ENCODE peak calls at places on chromosome 13, in nine cellular contexts. G is suprapubic skin, A is mucosa of descending colon, M is left ventricle myocardium inferior, N is foreskin fibroblast, U is lower leg skin, Z is fibroblast of pulmonary artery, V is uterus, W is adrenal gland. P is an unnamed sample.

GRCh38 chr13:48275507-48275906 is 28.0 kb upstream of the RB1 start:
- DNase-seq in W (no peak), N (no peak), A (no peak), V (no peak), U (no peak), M (no peak), Z (no peak), G (no peak), P (no peak)

GRCh38 chr13:109687559-109688448 is 98.6 kb downstream of the IRS2 start:
- DNase-seq in U (no peak), W (no peak), V (no peak), G (no peak), Z (no peak), A (peak; percentile 69), N (no peak), M (no peak), P (no peak)

GRCh38 chr13:80338781-80339577 is 1.9 kb downstream of the SPRY2 start:
- DNase-seq in Z (peak; percentile 87), V (peak; percentile 66), U (peak; percentile 94), W (peak; percentile 85), A (peak; percentile 73), G (peak; percentile 78), M (peak; percentile 76), N (peak; percentile 72), P (peak; percentile 60)

GRCh38 chr13:66765559-66765958 is 464.6 kb downstream of the PCDH9 start:
- DNase-seq in G (no peak), M (no peak), A (no peak), W (no peak), N (no peak), V (no peak), U (no peak), Z (no peak), P (no peak)

GRCh38 chr13:100951031-100951430 is 276.4 kb upstream of the TMTC4 start:
- DNase-seq in M (no peak), G (no peak), V (no peak), U (no peak), Z (no peak), W (no peak), N (no peak), A (no peak), P (no peak)

GRCh38 chr13:72788831-72789230 is 6.9 kb downstream of the PIBF1 start:
- DNase-seq in W (no peak), V (no peak), U (no peak), G (no peak), N (no peak), M (no peak), Z (no peak), A (no peak), P (no peak)

GRCh38 chr13:35953537-35954206 is 177.5 kb downstream of the DCLK1 start:
- DNase-seq in W (peak; percentile 51), G (peak; percentile 90), N (peak; percentile 69), M (peak; percentile 73), A (peak; percentile 30), Z (peak; percentile 96), U (peak; percentile 94), V (peak; percentile 85), P (no peak)

GRCh38 chr13:41691276-41691675 is 233.9 kb downstream of the RGCC start:
- DNase-seq in G (no peak), M (no peak), U (no peak), A (no peak), Z (peak; percentile 74), V (no peak), N (no peak), W (no peak), P (no peak)

GRCh38 chr13:36533806-36534205 is 101.5 kb downstream of the CCNA1 start:
- DNase-seq in A (no peak), N (no peak), U (no peak), G (no peak), V (no peak), W (no peak), M (no peak), Z (peak; percentile 62), P (no peak)

GRCh38 chr13:32001392-32001768 is 30.2 kb upstream of the FRY start:
- DNase-seq in W (peak; percentile 17), G (no peak), V (no peak), Z (peak; percentile 70), A (no peak), M (peak; percentile 51), N (peak; percentile 26), U (no peak), P (no peak)

GRCh38 chr13:61339054-61339621 is 76.5 kb downstream of the PCDH20 start:
- DNase-seq in A (peak; percentile 17), Z (no peak), V (no peak), U (no peak), N (no peak), G (no peak), M (no peak), W (no peak), P (no peak)

GRCh38 chr13:114043421-114044053 is 69.7 kb upstream of the C13orf46 start:
- DNase-seq in W (peak; percentile 79), N (peak; percentile 95), Z (peak; percentile 84), M (peak; percentile 71), A (no peak), U (peak; percentile 93), V (peak; percentile 76), G (peak; percentile 88), P (no peak)

GRCh38 chr13:77543711-77544110 is 8.2 kb downstream of the SCEL start:
- DNase-seq in A (no peak), W (no peak), V (no peak), Z (no peak), G (no peak), M (no peak), N (no peak), U (no peak), P (no peak)

GRCh38 chr13:51465124-51465523 is 12.3 kb upstream of the INTS6 start:
- DNase-seq in A (no peak), V (no peak), Z (no peak), U (no peak), G (no peak), N (no peak), M (no peak), W (no peak), P (no peak)
- H3K4me3 ChIP-seq in A (no peak overlapping the region), V (no peak overlapping the region), Z (no peak overlapping the region), U (no peak overlapping the region), G (no peak overlapping the region), N (no peak overlapping the region), M (no peak overlapping the region), W (no peak overlapping the region), P (no peak overlapping the region)

GRCh38 chr13:45713721-45714120 is 11.6 kb downstream of the CBY2 start:
- DNase-seq in A (no peak), G (no peak), N (no peak), Z (no peak), W (no peak), M (no peak), V (no peak), U (no peak), P (no peak)
- H3K4me3 ChIP-seq in A (no peak overlapping the region), G (no peak overlapping the region), N (no peak overlapping the region), Z (no peak overlapping the region), W (no peak overlapping the region), M (no peak overlapping the region), V (no peak overlapping the region), U (no peak overlapping the region), P (no peak overlapping the region)

GRCh38 chr13:24220086-24220703 is 59.7 kb downstream of the SPATA13 start:
- DNase-seq in U (no peak), W (peak; percentile 68), G (no peak), N (peak; percentile 81), V (no peak), M (no peak), A (no peak), Z (peak; percentile 92), P (no peak)

GRCh38 chr13:24218977-24219376 is 58.5 kb downstream of the SPATA13 start:
- DNase-seq in G (no peak), V (no peak), M (no peak), A (no peak), W (no peak), U (no peak), N (no peak), Z (peak; percentile 37), P (no peak)

GRCh38 chr13:24217601-24218281 is 57.2 kb downstream of the SPATA13 start:
- DNase-seq in U (no peak), G (no peak), Z (peak; percentile 39), V (no peak), M (no peak), W (no peak), N (no peak), A (peak; percentile 82), P (no peak)

GRCh38 chr13:24216176-24216575 is 55.7 kb downstream of the SPATA13 start:
- DNase-seq in W (no peak), M (no peak), N (no peak), A (no peak), G (no peak), U (no peak), Z (no peak), V (no peak), P (no peak)

DNA sequence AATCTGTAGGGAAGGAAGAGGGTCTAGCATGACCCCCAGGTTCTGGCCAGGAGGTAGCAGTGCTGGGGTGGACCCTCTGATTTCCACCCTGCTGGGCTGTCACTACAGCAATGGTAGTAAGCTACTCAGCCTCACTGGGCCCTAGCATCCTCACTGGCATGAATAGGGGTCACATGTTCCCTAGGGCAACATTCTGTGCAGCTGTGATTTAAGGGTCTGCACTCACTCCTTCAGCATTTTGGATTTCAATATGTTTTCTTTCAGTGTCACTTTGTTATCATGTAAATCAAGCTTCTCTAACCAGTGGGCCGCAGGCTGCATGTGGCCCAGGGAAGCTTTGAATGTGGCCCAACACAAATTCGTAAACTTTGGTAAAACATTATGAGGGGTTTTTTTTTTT is 57.8 kb downstream of the SPATA13 start:
- DNase-seq in A (no peak), W (no peak), G (no peak), M (no peak), U (no peak), Z (no peak), V (no peak), N (no peak), P (no peak)
- H3K4me3 ChIP-seq in A (no peak overlapping the region), W (no peak overlapping the region), G (no peak overlapping the region), M (no peak overlapping the region), U (no peak overlapping the region), Z (no peak overlapping the region), V (no peak overlapping the region), N (no peak overlapping the region), P (no peak overlapping the region)

GRCh38 chr13:112583592-112584277 is 4.2 kb downstream of the TUBGCP3 start:
- DNase-seq in Z (no peak), N (no peak), A (no peak), M (peak; percentile 34), W (no peak), G (no peak), V (no peak), U (no peak), P (no peak)
- H3K4me3 ChIP-seq in Z (no peak overlapping the region), N (no peak overlapping the region), A (no peak overlapping the region), M (no peak overlapping the region), W (no peak overlapping the region), G (no peak overlapping the region), V (no peak overlapping the region), U (no peak overlapping the region), P (no peak overlapping the region)

P was measured in RWPE2.